ENCODE peak calls at places on chromosome X, in seven cellular contexts. H is body of pancreas; P is tibial nerve; R is H1; L is sigmoid colon; E is gastrocnemius medialis; Q is CD8-positive, alpha-beta memory T cell. B is an unnamed sample.

GRCh38 chrX:58051346-58051745 is 141.1 kb upstream of the ZXDA start:
- DNase-seq in H (no peak), P (no peak), R (no peak), L (no peak), E (no peak), Q (no peak), B (no peak)

GRCh38 chrX:49137492-49137891 is 14.0 kb upstream of the GPKOW start:
- DNase-seq in H (no peak), P (no peak), R (no peak), L (no peak), E (no peak), Q (no peak), B (no peak)

GRCh38 chrX:151981129-151981528 is 6.7 kb upstream of the GABRE start:
- DNase-seq in H (no peak), P (no peak), R (no peak), L (no peak), E (no peak), Q (no peak), B (peak; percentile 39)

GRCh38 chrX:150508461-150509367 is 59.7 kb upstream of the MTM1 start:
- DNase-seq in H (peak; percentile 88), P (peak; percentile 25), R (no peak), L (peak; percentile 87), E (no peak), Q (no peak), B (no peak)

GRCh38 chrX:119502727-119503483 is 34.7 kb downstream of the SLC25A5 start:
- DNase-seq in H (peak; percentile 75), P (no peak), R (no peak), L (peak; percentile 24), E (no peak), Q (peak; percentile 62), B (peak; percentile 31)

GRCh38 chrX:45602151-45602550 is 401.5 kb upstream of the DIPK2B start:
- DNase-seq in H (no peak), P (no peak), R (no peak), L (no peak), E (no peak), Q (no peak), B (peak; percentile 27)

GRCh38 chrX:12709047-12709446 is 82.2 kb upstream of the PRPS2 start:
- DNase-seq in H (no peak), P (no peak), R (no peak), L (no peak), E (no peak), Q (no peak), B (no peak)

GRCh38 chrX:49079489-49080428 is at the start of gene WDR45:
- DNase-seq in H (peak; percentile 77), P (peak; percentile 66), R (peak; percentile 67), L (peak; percentile 88), E (peak; percentile 61), Q (peak; percentile 69), B (peak; percentile 80)

GRCh38 chrX:153245288-153245731 is 66.2 kb downstream of the MAGEA1 start:
- DNase-seq in H (no peak), P (no peak), R (no peak), L (no peak), E (no peak), Q (no peak), B (no peak)

GRCh38 chrX:54492340-54492739 is 3.7 kb downstream of the FGD1 start:
- DNase-seq in H (no peak), P (no peak), R (no peak), L (no peak), E (no peak), Q (no peak), B (peak; percentile 73)

GRCh38 chrX:110381216-110381615 is 22.6 kb downstream of the RTL9 start:
- DNase-seq in H (no peak), P (no peak), R (no peak), L (no peak), E (no peak), Q (no peak), B (no peak)

GRCh38 chrX:78555401-78555980 is 103.6 kb downstream of the RTL3 start:
- DNase-seq in H (no peak), P (no peak), R (no peak), L (no peak), E (no peak), Q (peak; percentile 16), B (peak; percentile 27)

GRCh38 chrX:43514820-43515219 is 141.3 kb upstream of the MAOA start:
- DNase-seq in H (no peak), P (no peak), R (no peak), L (no peak), E (no peak), Q (no peak), B (no peak)

GRCh38 chrX:73683236-73683859 is 120.4 kb downstream of the CHIC1 start:
- DNase-seq in H (no peak), P (no peak), R (no peak), L (no peak), E (no peak), Q (no peak), B (peak; percentile 15)

GRCh38 chrX:115232933-115233496 is 881 bp downstream of the LRCH2 start:
- DNase-seq in H (no peak), P (no peak), R (no peak), L (no peak), E (no peak), Q (no peak), B (peak; percentile 20)

GRCh38 chrX:19739683-19740082 is 147.7 kb downstream of the SH3KBP1 start:
- DNase-seq in H (peak; percentile 46), P (peak; percentile 7), R (peak; percentile 60), L (peak; percentile 75), E (no peak), Q (no peak), B (peak; percentile 67)

GRCh38 chrX:2423293-2423692 is 77.5 kb downstream of the DHRSX start:
- DNase-seq in H (no peak), P (no peak), R (no peak), L (no peak), E (no peak), Q (no peak), B (no peak)

GRCh38 chrX:122856205-122856604 is 327.9 kb upstream of the GRIA3 start:
- DNase-seq in H (no peak), P (no peak), R (no peak), L (no peak), E (no peak), Q (no peak), B (no peak)

GRCh38 chrX:115592997-115593734 is 32.2 kb downstream of the PLS3 start:
- DNase-seq in H (peak; percentile 5), P (no peak), R (no peak), L (no peak), E (no peak), Q (no peak), B (no peak)

GRCh38 chrX:54641530-54641929 is 111.5 kb downstream of the GNL3L start:
- DNase-seq in H (no peak), P (no peak), R (no peak), L (no peak), E (peak; percentile 6), Q (no peak), B (no peak)

GRCh38 chrX:41619221-41619620 is 69.6 kb upstream of the GPR34 start:
- DNase-seq in H (no peak), P (no peak), R (no peak), L (no peak), E (no peak), Q (no peak), B (no peak)

GRCh38 chrX:134619838-134620237 is 38.4 kb downstream of the PLAC1 start:
- DNase-seq in H (no peak), P (no peak), R (no peak), L (no peak), E (no peak), Q (no peak), B (no peak)

DNA sequence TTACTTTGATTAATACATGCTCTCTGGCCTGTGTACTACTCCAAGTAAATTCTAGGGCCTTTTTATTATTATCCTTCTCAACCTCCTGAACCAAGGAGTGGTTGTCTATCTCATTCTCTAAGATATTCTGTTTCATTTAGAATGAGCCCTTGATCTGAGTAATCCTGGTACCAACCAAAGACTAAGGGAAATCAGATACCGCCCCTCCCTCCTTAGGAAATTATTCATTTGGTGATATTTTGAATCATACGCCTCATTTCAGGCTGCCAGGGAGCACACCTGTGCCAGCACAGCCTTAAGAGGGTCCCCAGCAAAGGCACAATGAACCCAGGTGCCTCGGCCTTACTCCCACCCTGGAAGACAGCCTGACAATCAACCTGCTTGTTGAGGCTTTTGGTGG is 73.2 kb upstream of the STARD8 start:
- DNase-seq in H (no peak), P (no peak), R (no peak), L (no peak), E (no peak), Q (no peak), B (no peak)
- H3K9me3 ChIP-seq in H (no peaks in the 10 kb centered on the region), P (no peaks in the 10 kb centered on the region), R (no peaks in the 10 kb centered on the region), L (no peaks in the 10 kb centered on the region), E (no peaks in the 10 kb centered on the region), Q (no peaks in the 10 kb centered on the region), B (peaks cover 3% of the 10 kb centered on the region)

GRCh38 chrX:9148626-9149385 is 114.9 kb upstream of the FAM9B start:
- DNase-seq in H (peak; percentile 6), P (no peak), R (no peak), L (no peak), E (no peak), Q (no peak), B (peak; percentile 65)
- H3K4me3 ChIP-seq in H (no peak overlapping the region), P (no peak overlapping the region), R (no peak overlapping the region), L (no peak overlapping the region), E (no peak overlapping the region), Q (no peak overlapping the region), B (peak overlapping the region; percentile 46)

GRCh38 chrX:16727637-16728036 is 8.2 kb downstream of the SYAP1 start:
- DNase-seq in H (no peak), P (no peak), R (no peak), L (no peak), E (no peak), Q (no peak), B (no peak)

GRCh38 chrX:16725067-16725466 is 5.7 kb downstream of the SYAP1 start:
- DNase-seq in H (no peak), P (no peak), R (no peak), L (peak; percentile 8), E (no peak), Q (no peak), B (no peak)

GRCh38 chrX:16718824-16719333 is 533 bp upstream of the SYAP1 start:
- DNase-seq in H (no peak), P (no peak), R (no peak), L (no peak), E (no peak), Q (no peak), B (no peak)

GRCh38 chrX:16719334-16720084 is at the start of gene SYAP1:
- DNase-seq in H (peak; percentile 95), P (peak; percentile 93), R (peak; percentile 95), L (peak; percentile 99), E (peak; percentile 89), Q (peak; percentile 99), B (peak; percentile 99)

DNA sequence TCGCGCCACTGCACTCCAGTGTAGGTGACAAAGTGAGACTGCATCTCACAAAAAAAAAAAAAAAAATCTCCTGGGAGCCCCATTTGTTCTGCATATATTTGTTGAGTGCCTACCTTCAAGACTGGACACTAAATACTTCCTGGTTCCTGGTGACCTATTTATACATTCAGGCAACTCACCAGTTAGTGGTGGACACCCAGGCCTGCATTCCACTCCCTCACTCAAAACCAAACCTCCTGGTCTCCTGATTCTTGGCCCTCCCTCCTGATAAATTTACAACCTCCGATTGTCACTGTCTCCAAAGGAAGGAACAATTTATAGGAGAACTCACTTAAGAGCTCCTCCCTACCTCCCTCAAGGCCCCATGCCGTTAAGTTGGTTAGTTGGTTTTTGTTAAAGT is 3.1 kb downstream of the SYAP1 start:
- DNase-seq in H (no peak), P (no peak), R (no peak), L (no peak), E (no peak), Q (no peak), B (no peak)
- H3K4me1 ChIP-seq in H (peaks cover 29% of the 10 kb centered on the region), P (no peaks in the 10 kb centered on the region), R (no peaks in the 10 kb centered on the region), L (peaks cover 17% of the 10 kb centered on the region), E (peaks cover 46% of the 10 kb centered on the region), Q (peaks cover 4% of the 10 kb centered on the region), B (peaks cover 13% of the 10 kb centered on the region)

GRCh38 chrX:155985208-155985607 is 12.3 kb upstream of the IL9R start:
- DNase-seq in H (no peak), P (no peak), R (no peak), L (no peak), E (no peak), Q (no peak), B (no peak)

GRCh38 chrX:155983326-155983725 is 14.2 kb upstream of the IL9R start:
- DNase-seq in H (no peak), P (no peak), R (no peak), L (no peak), E (no peak), Q (no peak), B (no peak)
- H3K9me3 ChIP-seq in H (no peaks in the 10 kb centered on the region), P (peaks cover 24% of the 10 kb centered on the region), R (peaks cover 65% of the 10 kb centered on the region), L (no peaks in the 10 kb centered on the region), E (no peaks in the 10 kb centered on the region), Q (no peaks in the 10 kb centered on the region), B (peaks cover 20% of the 10 kb centered on the region)